ENCODE peak calls at places on chromosomes 11 and 22, in eight cellular contexts. One of them, this sample, is unnamed.

GRCh38 chr11:121672630-121673487 is 220.1 kb upstream of the SORL1-AS1 start:
- DNase-seq in H54: no peak
- DNase-seq in prostate gland: no peak
- DNase-seq in tibial nerve: no peak
- DNase-seq in heart left ventricle: no peak
- DNase-seq in thyroid gland: peak; percentile 30
- DNase-seq in ovary: no peak
- DNase-seq in body of pancreas: no peak
- DNase-seq in this sample: no peak

GRCh38 chr11:128725630-128726461 is 32.0 kb downstream of the FLI1 start:
- DNase-seq in H54: no peak
- DNase-seq in prostate gland: no peak
- DNase-seq in tibial nerve: no peak
- DNase-seq in heart left ventricle: no peak
- DNase-seq in thyroid gland: no peak
- DNase-seq in ovary: no peak
- DNase-seq in body of pancreas: no peak
- DNase-seq in this sample: peak; percentile 41

GRCh38 chr11:9001736-9002135 is 2.1 kb downstream of the NRIP3 start:
- DNase-seq in H54: peak; percentile 94
- DNase-seq in prostate gland: no peak
- DNase-seq in tibial nerve: no peak
- DNase-seq in heart left ventricle: no peak
- DNase-seq in thyroid gland: no peak
- DNase-seq in ovary: no peak
- DNase-seq in body of pancreas: no peak
- DNase-seq in this sample: no peak

GRCh38 chr11:134505125-134505524 is 93.1 kb upstream of the B3GAT1 start:
- DNase-seq in H54: no peak
- DNase-seq in prostate gland: no peak
- DNase-seq in tibial nerve: no peak
- DNase-seq in heart left ventricle: no peak
- DNase-seq in thyroid gland: no peak
- DNase-seq in ovary: no peak
- DNase-seq in body of pancreas: no peak
- DNase-seq in this sample: no peak

GRCh38 chr11:108669711-108670110 is 4.8 kb downstream of the DDX10 start:
- DNase-seq in H54: no peak
- DNase-seq in prostate gland: no peak
- DNase-seq in tibial nerve: no peak
- DNase-seq in heart left ventricle: no peak
- DNase-seq in thyroid gland: no peak
- DNase-seq in ovary: no peak
- DNase-seq in body of pancreas: no peak
- DNase-seq in this sample: no peak

GRCh38 chr11:7546324-7546791 is 32.6 kb downstream of the PPFIBP2 start:
- DNase-seq in H54: no peak
- DNase-seq in prostate gland: peak; percentile 62
- DNase-seq in tibial nerve: no peak
- DNase-seq in heart left ventricle: no peak
- DNase-seq in thyroid gland: no peak
- DNase-seq in ovary: no peak
- DNase-seq in body of pancreas: no peak
- DNase-seq in this sample: no peak

GRCh38 chr11:128523616-128524015 is 63.7 kb downstream of the ETS1 start:
- DNase-seq in H54: no peak
- DNase-seq in prostate gland: no peak
- DNase-seq in tibial nerve: no peak
- DNase-seq in heart left ventricle: no peak
- DNase-seq in thyroid gland: no peak
- DNase-seq in ovary: no peak
- DNase-seq in body of pancreas: no peak
- DNase-seq in this sample: no peak

GRCh38 chr11:34904421-34904950 is 11.7 kb downstream of the APIP start:
- DNase-seq in H54: no peak
- DNase-seq in prostate gland: no peak
- DNase-seq in tibial nerve: no peak
- DNase-seq in heart left ventricle: no peak
- DNase-seq in thyroid gland: no peak
- DNase-seq in ovary: no peak
- DNase-seq in body of pancreas: no peak
- DNase-seq in this sample: no peak

GRCh38 chr22:43296279-43296902 is 46.8 kb downstream of the SCUBE1 start:
- DNase-seq in H54: no peak
- DNase-seq in prostate gland: no peak
- DNase-seq in tibial nerve: no peak
- DNase-seq in heart left ventricle: no peak
- DNase-seq in thyroid gland: no peak
- DNase-seq in ovary: no peak
- DNase-seq in body of pancreas: no peak
- DNase-seq in this sample: no peak

GRCh38 chr22:49964493-49965290 is 4.1 kb downstream of the PIM3 start:
- DNase-seq in H54: no peak
- DNase-seq in prostate gland: no peak
- DNase-seq in tibial nerve: peak; percentile 13
- DNase-seq in heart left ventricle: no peak
- DNase-seq in thyroid gland: no peak
- DNase-seq in ovary: peak; percentile 35
- DNase-seq in body of pancreas: peak; percentile 26
- DNase-seq in this sample: peak; percentile 17

GRCh38 chr22:39277135-39277607 is 32.4 kb upstream of the PDGFB start:
- DNase-seq in H54: no peak
- DNase-seq in prostate gland: no peak
- DNase-seq in tibial nerve: no peak
- DNase-seq in heart left ventricle: no peak
- DNase-seq in thyroid gland: no peak
- DNase-seq in ovary: no peak
- DNase-seq in body of pancreas: no peak
- DNase-seq in this sample: no peak

GRCh38 chr22:33272866-33273265 is 214.7 kb upstream of the SYN3 start:
- DNase-seq in H54: no peak
- DNase-seq in prostate gland: no peak
- DNase-seq in tibial nerve: no peak
- DNase-seq in heart left ventricle: no peak
- DNase-seq in thyroid gland: no peak
- DNase-seq in ovary: no peak
- DNase-seq in body of pancreas: no peak
- DNase-seq in this sample: no peak

GRCh38 chr11:78574386-78575381 is at the start of gene NARS2:
- DNase-seq in H54: peak; percentile 94
- DNase-seq in prostate gland: peak; percentile 97
- DNase-seq in tibial nerve: peak; percentile 98
- DNase-seq in heart left ventricle: peak; percentile 97
- DNase-seq in thyroid gland: peak; percentile 97
- DNase-seq in ovary: peak; percentile 98
- DNase-seq in body of pancreas: peak; percentile 97
- DNase-seq in this sample: peak; percentile 98
- TF ChIP-seq POLR2A in H54: peak; percentile 91
- TF ChIP-seq POLR2A in prostate gland: peak; percentile 88
- TF ChIP-seq POLR2A in tibial nerve: peak; percentile 70
- TF ChIP-seq POLR2A in heart left ventricle: no peak
- TF ChIP-seq POLR2A in thyroid gland: peak; percentile 92
- TF ChIP-seq POLR2A in ovary: peak; percentile 97
- TF ChIP-seq POLR2A in body of pancreas: peak; percentile 86
- TF ChIP-seq POLR2A in this sample: peak; percentile 79

GRCh38 chr22:47990486-47990885 is 1228.0 kb downstream of the TBC1D22A start:
- DNase-seq in H54: no peak
- DNase-seq in prostate gland: no peak
- DNase-seq in tibial nerve: no peak
- DNase-seq in heart left ventricle: no peak
- DNase-seq in thyroid gland: no peak
- DNase-seq in ovary: no peak
- DNase-seq in body of pancreas: no peak
- DNase-seq in this sample: no peak
- TF ChIP-seq POLR2A in H54: no peak
- TF ChIP-seq POLR2A in prostate gland: no peak
- TF ChIP-seq POLR2A in tibial nerve: no peak
- TF ChIP-seq POLR2A in heart left ventricle: no peak
- TF ChIP-seq POLR2A in thyroid gland: no peak
- TF ChIP-seq POLR2A in ovary: no peak
- TF ChIP-seq POLR2A in body of pancreas: no peak
- TF ChIP-seq POLR2A in this sample: no peak

DNA sequence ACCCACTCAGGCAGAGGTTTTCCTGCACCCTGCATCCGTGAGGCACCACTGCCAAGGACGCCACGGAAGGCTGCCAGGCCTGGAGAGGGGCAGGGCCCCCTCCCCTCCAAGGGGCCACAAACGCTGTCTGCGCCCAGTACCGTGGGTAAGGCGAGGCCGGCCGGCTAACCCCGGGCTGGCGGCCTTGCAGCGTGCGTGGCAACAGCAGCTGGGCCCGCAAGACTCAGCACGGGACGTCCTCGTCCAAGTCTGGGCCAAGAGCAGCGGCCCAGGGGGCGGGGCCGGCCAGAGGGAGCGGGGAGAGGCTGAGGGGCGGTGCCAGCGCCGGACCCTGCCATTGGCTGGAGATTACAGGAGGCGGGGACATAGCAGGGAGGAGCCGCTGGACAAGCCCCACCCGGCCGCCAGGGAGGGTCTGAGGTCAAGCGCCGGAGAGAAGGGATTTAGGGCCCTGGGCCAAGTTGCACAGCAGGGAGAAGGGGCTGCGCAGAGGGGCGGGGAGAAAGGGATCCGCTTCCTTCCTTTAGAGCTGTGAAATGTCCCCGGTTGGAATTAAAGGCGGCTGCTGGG is 16.0 kb downstream of the SLC43A1 start:
- DNase-seq in H54: peak; percentile 94
- DNase-seq in prostate gland: peak; percentile 94
- DNase-seq in tibial nerve: peak; percentile 97
- DNase-seq in heart left ventricle: peak; percentile 98
- DNase-seq in thyroid gland: peak; percentile 98
- DNase-seq in ovary: peak; percentile 99
- DNase-seq in body of pancreas: peak; percentile 97
- DNase-seq in this sample: peak; percentile 95
- TF ChIP-seq POLR2A in H54: peak; percentile 51
- TF ChIP-seq POLR2A in prostate gland: peak; percentile 38
- TF ChIP-seq POLR2A in tibial nerve: no peak
- TF ChIP-seq POLR2A in heart left ventricle: no peak
- TF ChIP-seq POLR2A in thyroid gland: peak; percentile 81
- TF ChIP-seq POLR2A in ovary: no peak
- TF ChIP-seq POLR2A in body of pancreas: peak; percentile 61
- TF ChIP-seq POLR2A in this sample: peak; percentile 26

GRCh38 chr11:31512117-31512516 is 2.5 kb downstream of the ELP4 start:
- DNase-seq in H54: no peak
- DNase-seq in prostate gland: no peak
- DNase-seq in tibial nerve: no peak
- DNase-seq in heart left ventricle: no peak
- DNase-seq in thyroid gland: no peak
- DNase-seq in ovary: no peak
- DNase-seq in body of pancreas: no peak
- DNase-seq in this sample: no peak

GRCh38 chr11:31509017-31509411 is 408 bp downstream of the IMMP1L start:
- DNase-seq in H54: no peak
- DNase-seq in prostate gland: no peak
- DNase-seq in tibial nerve: no peak
- DNase-seq in heart left ventricle: no peak
- DNase-seq in thyroid gland: no peak
- DNase-seq in ovary: no peak
- DNase-seq in body of pancreas: no peak
- DNase-seq in this sample: no peak

DNA sequence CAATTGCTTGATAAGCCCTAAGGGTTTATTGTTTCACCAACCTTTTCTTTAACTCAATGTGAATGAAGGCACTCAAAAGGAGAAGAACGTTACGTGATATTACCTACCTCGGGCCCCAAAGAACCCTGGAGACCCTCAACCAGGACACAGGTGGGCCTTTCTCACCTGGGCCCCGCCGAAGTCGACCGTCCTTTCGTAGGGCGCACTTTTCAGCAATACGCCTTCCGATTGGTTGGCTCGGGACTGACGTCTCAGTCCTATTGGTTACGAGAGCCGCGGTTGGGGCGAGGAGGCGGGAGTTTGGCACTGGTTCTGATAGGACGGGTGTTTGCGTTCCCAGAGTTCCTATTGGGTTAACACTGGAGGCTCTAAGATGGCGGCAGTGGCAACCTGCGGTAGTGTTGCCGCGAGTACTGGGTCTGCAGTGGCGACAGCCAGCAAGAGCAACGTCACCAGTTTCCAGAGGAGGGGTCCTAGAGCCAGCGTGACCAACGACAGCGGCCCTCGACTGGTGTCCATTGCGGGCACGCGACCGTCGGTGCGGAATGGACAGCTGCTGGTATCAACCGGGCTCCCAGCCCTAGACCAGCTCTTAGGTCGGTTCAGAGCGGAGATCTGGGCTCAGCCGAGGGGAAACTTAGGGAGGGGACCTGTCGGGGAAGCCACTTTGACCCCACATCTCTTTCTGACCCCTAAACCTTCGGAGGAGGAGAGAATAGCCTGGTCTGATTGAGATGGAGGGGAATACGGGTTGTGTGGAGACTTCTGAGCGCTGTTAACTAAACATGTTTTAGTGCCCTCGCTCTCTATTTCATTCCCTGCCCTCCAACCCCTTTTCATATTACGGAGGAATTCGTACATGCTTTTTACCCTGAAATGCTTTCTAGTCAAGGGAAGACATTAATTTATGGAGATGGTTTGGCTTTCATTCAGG is at the start of the genes ELP4 and IMMP1L:
- DNase-seq in H54: peak; percentile 84
- DNase-seq in prostate gland: peak; percentile 97
- DNase-seq in tibial nerve: peak; percentile 95
- DNase-seq in heart left ventricle: peak; percentile 97
- DNase-seq in thyroid gland: peak; percentile 97
- DNase-seq in ovary: peak; percentile 96
- DNase-seq in body of pancreas: peak; percentile 97
- DNase-seq in this sample: peak; percentile 97
- TF ChIP-seq POLR2A in H54: peak; percentile 93
- TF ChIP-seq POLR2A in prostate gland: peak; percentile 86
- TF ChIP-seq POLR2A in tibial nerve: peak; percentile 18
- TF ChIP-seq POLR2A in heart left ventricle: no peak
- TF ChIP-seq POLR2A in thyroid gland: peak; percentile 90
- TF ChIP-seq POLR2A in ovary: no peak
- TF ChIP-seq POLR2A in body of pancreas: peak; percentile 86
- TF ChIP-seq POLR2A in this sample: peak; percentile 62

This sample was measured in transverse colon.